ENCODE peak calls at places on chromosomes 1 and 21, in eight cellular contexts. Y is M059J; L is C1 segment of cervical spinal cord; F is caudate nucleus; C is activated naive CD4-positive, alpha-beta T cell treated with Interleukin-2 at 50 U/mL for 16 hours; D is hepatic stellate cell; O is right atrium auricular region; E is tibial artery. B is an unnamed sample.

GRCh38 chr1:173056355-173056754 is 5.6 kb upstream of the TNFSF18 start:
- DNase-seq in F (no peak), C (no peak), O (no peak), D (no peak), Y (no peak), L (no peak), E (no peak), B (peak; percentile 93)

GRCh38 chr1:92486251-92487077 is at the start of gene GFI1:
- DNase-seq in O (no peak), E (no peak), D (peak; percentile 21), F (no peak), Y (peak; percentile 57), L (no peak), C (peak; percentile 80), B (no peak)

GRCh38 chr1:95118019-95118499 is 904 bp downstream of the TLCD4 start:
- DNase-seq in C (peak; percentile 15), D (no peak), O (no peak), F (peak; percentile 25), Y (no peak), L (no peak), E (no peak), B (no peak)

GRCh38 chr1:64923294-64923718 is 43.0 kb downstream of the JAK1 start:
- DNase-seq in E (no peak), L (no peak), F (no peak), D (no peak), Y (peak; percentile 61), O (no peak), C (peak; percentile 41), B (no peak)

GRCh38 chr1:39575191-39576015 is 1.2 kb downstream of the PABPC4 start:
- DNase-seq in O (peak; percentile 77), F (no peak), Y (peak; percentile 63), L (peak; percentile 32), C (peak; percentile 52), E (peak; percentile 87), D (peak; percentile 61), B (no peak)

GRCh38 chr1:228464487-228464983 is 22.6 kb upstream of the RNF187 start:
- DNase-seq in Y (peak; percentile 84), F (peak; percentile 93), D (peak; percentile 42), L (peak; percentile 52), E (no peak), O (peak; percentile 81), C (peak; percentile 90), B (peak; percentile 53)

GRCh38 chr1:248752119-248752931 is 3.2 kb downstream of the LYPD8 start:
- DNase-seq in L (no peak), F (no peak), D (no peak), O (no peak), C (no peak), Y (peak; percentile 19), E (no peak), B (no peak)

GRCh38 chr1:33300673-33301072 is 20.2 kb downstream of the A3GALT2 start:
- DNase-seq in F (peak; percentile 21), E (peak; percentile 82), L (no peak), D (no peak), C (no peak), Y (peak; percentile 58), O (peak; percentile 77), B (no peak)

GRCh38 chr1:85088408-85088784 is 40.1 kb upstream of the MCOLN3 start:
- DNase-seq in E (no peak), F (no peak), C (no peak), L (no peak), Y (no peak), O (no peak), D (no peak), B (no peak)

GRCh38 chr1:151318975-151319374 is 8.2 kb downstream of the PI4KB start:
- DNase-seq in C (no peak), Y (no peak), E (no peak), L (no peak), O (no peak), D (no peak), F (no peak), B (no peak)

GRCh38 chr1:60620107-60620506 is 462.3 kb upstream of the NFIA start:
- DNase-seq in E (no peak), F (no peak), C (no peak), Y (no peak), L (no peak), D (no peak), O (no peak), B (no peak)

GRCh38 chr1:196546272-196547245 is 61.7 kb downstream of the KCNT2 start:
- DNase-seq in O (no peak), E (no peak), F (no peak), Y (no peak), D (no peak), L (no peak), C (no peak), B (peak; percentile 54)

GRCh38 chr1:43979528-43980254 is 681 bp downstream of the B4GALT2 start:
- DNase-seq in F (no peak), C (peak; percentile 35), O (no peak), L (peak; percentile 55), E (peak; percentile 74), D (peak; percentile 78), Y (peak; percentile 58), B (peak; percentile 34)

GRCh38 chr1:231603598-231604275 is 22.9 kb upstream of the DISC1 start:
- DNase-seq in L (no peak), O (no peak), D (no peak), C (peak; percentile 27), E (no peak), F (no peak), Y (peak; percentile 70), B (peak; percentile 54)

GRCh38 chr21:33078907-33079582 is 9.1 kb downstream of the OLIG1 start:
- DNase-seq in D (peak; percentile 42), Y (peak; percentile 95), O (no peak), E (no peak), L (peak; percentile 89), F (peak; percentile 88), C (peak; percentile 10), B (peak; percentile 83)

GRCh38 chr1:86110451-86111129 is 46.0 kb downstream of the COL24A1 start:
- DNase-seq in D (no peak), F (no peak), L (no peak), C (no peak), O (no peak), Y (no peak), E (no peak), B (no peak)

GRCh38 chr1:205670611-205671430 is 9.5 kb downstream of the SLC45A3 start:
- DNase-seq in Y (no peak), L (no peak), O (no peak), F (no peak), C (no peak), E (no peak), D (no peak), B (no peak)

GRCh38 chr1:223097713-223098112 is 45.3 kb downstream of the TLR5 start:
- DNase-seq in Y (no peak), D (no peak), L (no peak), O (no peak), E (peak; percentile 51), F (no peak), C (no peak), B (no peak)

GRCh38 chr1:184910596-184910995 is 63.7 kb downstream of the NIBAN1 start:
- DNase-seq in D (no peak), C (no peak), F (no peak), O (peak; percentile 88), E (peak; percentile 89), L (no peak), Y (no peak), B (peak; percentile 43)

GRCh38 chr1:36664564-36665287 is 182.0 kb upstream of the CSF3R start:
- DNase-seq in D (no peak), Y (no peak), C (no peak), O (no peak), L (no peak), E (no peak), F (no peak), B (no peak)

GRCh38 chr1:215082532-215083407 is at the start of gene KCNK2:
- DNase-seq in C (no peak), Y (peak; percentile 37), D (peak; percentile 36), F (peak; percentile 37), O (no peak), E (peak; percentile 66), L (peak; percentile 10), B (no peak)

GRCh38 chr1:39683591-39684312 is 7.5 kb downstream of the HPCAL4 start:
- DNase-seq in C (peak; percentile 51), F (no peak), Y (no peak), L (no peak), D (no peak), E (no peak), O (no peak), B (no peak)

GRCh38 chr1:44112486-44112885 is 6.1 kb upstream of the KLF17 start:
- DNase-seq in E (no peak), L (no peak), F (no peak), C (no peak), Y (peak; percentile 50), O (peak; percentile 43), D (no peak), B (no peak)

GRCh38 chr1:244349103-244349531 is 102.6 kb downstream of the ADSS2 start:
- DNase-seq in L (no peak), C (no peak), F (no peak), O (peak; percentile 75), E (peak; percentile 72), Y (peak; percentile 83), D (peak; percentile 78), B (peak; percentile 73)

GRCh38 chr1:21022279-21023040 is 154.2 kb downstream of the EIF4G3 start:
- DNase-seq in D (peak; percentile 88), Y (peak; percentile 99), L (no peak), O (peak; percentile 78), E (peak; percentile 68), F (peak; percentile 18), C (peak; percentile 22), B (peak; percentile 99)

GRCh38 chr1:25145775-25146381 is 86.4 kb downstream of the SYF2 start:
- DNase-seq in O (no peak), L (no peak), D (no peak), F (no peak), E (peak; percentile 56), Y (no peak), C (no peak), B (no peak)

GRCh38 chr1:204432708-204433107 is 21.1 kb upstream of the PPP1R15B start:
- DNase-seq in C (no peak), F (no peak), Y (no peak), O (no peak), E (no peak), L (no peak), D (no peak), B (no peak)

GRCh38 chr1:92968138-92969032 is 7.1 kb upstream of the DIPK1A start:
- DNase-seq in L (no peak), F (no peak), Y (peak; percentile 33), C (no peak), D (no peak), O (no peak), E (no peak), B (peak; percentile 46)

GRCh38 chr1:24929091-24929875 is 793 bp downstream of the RUNX3 start:
- DNase-seq in E (no peak), D (no peak), F (no peak), O (no peak), L (no peak), C (peak; percentile 68), Y (no peak), B (no peak)

GRCh38 chr1:92784051-92784638 is 763 bp downstream of the EVI5 start:
- DNase-seq in F (no peak), O (no peak), E (no peak), C (peak; percentile 25), Y (peak; percentile 86), L (peak; percentile 63), D (peak; percentile 36), B (peak; percentile 87)

GRCh38 chr1:30787266-30787665 is 29.7 kb upstream of the LAPTM5 start:
- DNase-seq in Y (no peak), D (no peak), E (no peak), F (no peak), C (no peak), O (no peak), L (no peak), B (no peak)

GRCh38 chr1:184143449-184143848 is 91.9 kb downstream of the TSEN15 start:
- DNase-seq in F (peak; percentile 42), L (no peak), O (no peak), Y (no peak), D (peak; percentile 45), C (no peak), E (no peak), B (no peak)

GRCh38 chr1:165899461-165899941 is 72.1 kb downstream of the UCK2 start:
- DNase-seq in O (no peak), C (no peak), L (no peak), Y (no peak), D (no peak), F (no peak), E (peak; percentile 82), B (peak; percentile 55)

GRCh38 chr1:29851666-29852065 is 615.3 kb downstream of the PTPRU start:
- DNase-seq in O (no peak), E (no peak), Y (no peak), F (no peak), D (no peak), L (no peak), C (no peak), B (peak; percentile 11)

B was measured in bronchial epithelial cell.